ENCODE peak calls at places on chromosomes 16 and 17, in nine cellular contexts. N, H, Q, Z, F, P, T, V and M are unnamed samples.

GRCh38 chr17:8151641-8152111 is 528 bp downstream of the PER1 start:
- DNase-seq in N (peak; percentile 62), H (peak; percentile 95), Q (peak; percentile 93), Z (peak; percentile 92), F (no peak), P (peak; percentile 54), T (peak; percentile 90), V (peak; percentile 83), M (peak; percentile 95)

GRCh38 chr17:80845121-80845862 is 146.3 kb upstream of the CHMP6 start:
- DNase-seq in N (no peak), H (no peak), Q (no peak), Z (no peak), F (no peak), P (no peak), T (no peak), V (no peak), M (peak; percentile 64)

GRCh38 chr16:81008151-81008789 is 1.3 kb downstream of the CENPN start:
- DNase-seq in N (peak; percentile 9), H (no peak), Q (no peak), Z (peak; percentile 33), F (no peak), P (no peak), T (no peak), V (peak; percentile 1), M (no peak)

GRCh38 chr17:40490289-40490853 is 11.1 kb downstream of the TNS4 start:
- DNase-seq in N (no peak), H (peak; percentile 40), Q (peak; percentile 92), Z (no peak), F (no peak), P (peak; percentile 70), T (no peak), V (peak; percentile 81), M (no peak)

GRCh38 chr16:67932462-67932840 is 789 bp upstream of the CTRL start:
- DNase-seq in N (no peak), H (no peak), Q (no peak), Z (no peak), F (no peak), P (no peak), T (no peak), V (no peak), M (no peak)

GRCh38 chr16:12468552-12468951 is 335.1 kb downstream of the CPPED1 start:
- DNase-seq in N (no peak), H (no peak), Q (no peak), Z (no peak), F (peak; percentile 13), P (peak; percentile 80), T (no peak), V (no peak), M (no peak)

GRCh38 chr17:6679241-6679640 is 27.7 kb downstream of the C17orf100 start:
- DNase-seq in N (no peak), H (no peak), Q (no peak), Z (no peak), F (no peak), P (no peak), T (no peak), V (no peak), M (no peak)

GRCh38 chr17:69960755-69961154 is 114.3 kb upstream of the KCNJ16 start:
- DNase-seq in N (no peak), H (peak; percentile 40), Q (no peak), Z (peak; percentile 80), F (no peak), P (no peak), T (peak; percentile 62), V (no peak), M (peak; percentile 44)

GRCh38 chr16:74667215-74667765 is 613 bp upstream of the RFWD3 start:
- DNase-seq in N (peak; percentile 57), H (peak; percentile 13), Q (peak; percentile 57), Z (no peak), F (no peak), P (peak; percentile 80), T (peak; percentile 34), V (peak; percentile 17), M (peak; percentile 51)

GRCh38 chr16:561957-562938 is 2.1 kb downstream of the PRR35 start:
- DNase-seq in N (no peak), H (no peak), Q (no peak), Z (no peak), F (no peak), P (no peak), T (no peak), V (no peak), M (no peak)

GRCh38 chr16:26595199-26595598 is 471.5 kb upstream of the C16orf82 start:
- DNase-seq in N (no peak), H (no peak), Q (no peak), Z (no peak), F (no peak), P (no peak), T (no peak), V (no peak), M (no peak)

GRCh38 chr17:55089955-55090573 is 121.5 kb downstream of the STXBP4 start:
- DNase-seq in N (no peak), H (no peak), Q (peak; percentile 1), Z (no peak), F (no peak), P (peak; percentile 30), T (no peak), V (peak; percentile 31), M (no peak)

GRCh38 chr16:87705780-87706277 is 60.0 kb downstream of the KLHDC4 start:
- DNase-seq in N (no peak), H (no peak), Q (no peak), Z (no peak), F (no peak), P (no peak), T (peak; percentile 37), V (no peak), M (no peak)

GRCh38 chr17:80035937-80036714 is at the start of gene CCDC40:
- DNase-seq in N (peak; percentile 72), H (peak; percentile 85), Q (peak; percentile 95), Z (peak; percentile 85), F (no peak), P (peak; percentile 84), T (peak; percentile 87), V (peak; percentile 70), M (peak; percentile 93)

GRCh38 chr16:69711115-69711740 is 15.1 kb downstream of the NQO1 start:
- DNase-seq in N (no peak), H (no peak), Q (peak; percentile 89), Z (peak; percentile 55), F (no peak), P (no peak), T (peak; percentile 85), V (no peak), M (peak; percentile 55)

GRCh38 chr17:43772877-43773648 is 5.7 kb downstream of the DUSP3 start:
- DNase-seq in N (no peak), H (no peak), Q (no peak), Z (no peak), F (no peak), P (no peak), T (no peak), V (no peak), M (peak; percentile 86)

GRCh38 chr16:55222436-55222835 is 101.6 kb upstream of the IRX6 start:
- DNase-seq in N (no peak), H (no peak), Q (no peak), Z (no peak), F (no peak), P (no peak), T (no peak), V (no peak), M (no peak)

GRCh38 chr16:77273815-77274214 is 74.6 kb downstream of the SYCE1L start:
- DNase-seq in N (no peak), H (no peak), Q (no peak), Z (no peak), F (no peak), P (peak; percentile 44), T (no peak), V (peak; percentile 81), M (no peak)

GRCh38 chr17:55577687-55578086 is 66.4 kb upstream of the SMIM36 start:
- DNase-seq in N (no peak), H (no peak), Q (no peak), Z (no peak), F (no peak), P (no peak), T (no peak), V (no peak), M (peak; percentile 67)

GRCh38 chr16:57372372-57373116 is at the start of gene CX3CL1:
- DNase-seq in N (peak; percentile 55), H (peak; percentile 83), Q (peak; percentile 61), Z (peak; percentile 54), F (no peak), P (peak; percentile 81), T (peak; percentile 40), V (no peak), M (peak; percentile 80)

DNA sequence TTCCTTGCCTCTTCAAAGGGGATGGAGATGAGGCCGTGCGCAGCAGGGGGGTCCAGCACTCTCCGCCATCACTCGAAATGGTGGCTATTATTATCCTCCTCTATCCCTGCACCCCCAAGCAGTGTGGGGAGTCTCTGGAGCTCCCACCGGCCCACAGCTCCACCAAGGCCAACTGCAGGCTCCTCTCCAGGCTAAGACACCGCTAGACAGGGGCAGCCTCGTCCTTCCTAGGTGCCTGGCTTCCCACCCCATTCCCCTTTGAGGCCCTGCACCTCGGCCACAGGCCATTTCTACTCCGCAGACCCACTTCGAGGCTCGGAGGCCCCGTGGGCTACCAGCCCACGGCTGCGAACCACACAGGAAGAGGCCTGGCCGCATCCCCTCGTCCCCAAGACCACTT is 39.6 kb upstream of the PABPN1L start:
- DNase-seq in N (no peak), H (no peak), Q (no peak), Z (no peak), F (no peak), P (no peak), T (no peak), V (no peak), M (no peak)
- H3K4me1 ChIP-seq in N (no peaks in the 10 kb centered on the region), H (peaks cover 27% of the 10 kb centered on the region), Q (no peaks in the 10 kb centered on the region), Z (peaks cover 3% of the 10 kb centered on the region), F (peaks cover 7% of the 10 kb centered on the region), P (no peaks in the 10 kb centered on the region), T (no peaks in the 10 kb centered on the region), V (no peaks in the 10 kb centered on the region), M (no peaks in the 10 kb centered on the region)

GRCh38 chr17:49244839-49245238 is 14.3 kb upstream of the PHOSPHO1 start:
- DNase-seq in N (no peak), H (no peak), Q (no peak), Z (no peak), F (no peak), P (no peak), T (no peak), V (no peak), M (no peak)
- H3K27ac ChIP-seq in N (no peak overlapping the region), H (no peak overlapping the region), Q (no peak overlapping the region), Z (no peak overlapping the region), F (no peak overlapping the region), P (no peak overlapping the region), T (no peak overlapping the region), V (no peak overlapping the region), M (no peak overlapping the region)

GRCh38 chr17:29732209-29732608 is 109.5 kb upstream of the CORO6 start:
- DNase-seq in N (no peak), H (no peak), Q (no peak), Z (no peak), F (no peak), P (no peak), T (no peak), V (no peak), M (no peak)
- H3K4me1 ChIP-seq in N (peaks cover 25% of the 10 kb centered on the region), H (peaks cover 18% of the 10 kb centered on the region), Q (peaks cover 16% of the 10 kb centered on the region), Z (peaks cover 4% of the 10 kb centered on the region), F (no peaks in the 10 kb centered on the region), P (peaks cover 1% of the 10 kb centered on the region), T (no peaks in the 10 kb centered on the region), V (peaks cover 17% of the 10 kb centered on the region), M (no peaks in the 10 kb centered on the region)

DNA sequence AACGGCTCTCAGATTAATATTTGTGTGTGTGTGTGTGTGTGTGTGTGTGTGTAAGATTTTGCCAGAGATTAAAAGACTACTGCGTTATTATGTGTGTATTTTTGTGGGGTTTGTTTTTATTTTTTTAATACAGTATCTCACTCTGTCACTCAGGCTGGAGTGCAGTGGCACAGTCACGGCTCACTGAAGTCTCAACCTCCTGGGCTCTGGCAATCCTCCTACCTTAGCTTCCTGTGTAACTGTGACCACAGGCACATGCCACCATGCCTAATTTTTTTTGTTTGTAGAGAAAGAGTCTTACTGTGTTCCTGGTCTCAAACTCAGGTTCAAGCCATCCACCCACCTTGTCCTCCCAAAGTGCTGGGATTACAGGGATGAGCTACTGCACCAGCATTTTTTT is 87.2 kb downstream of the CYB561 start:
- DNase-seq in N (no peak), H (no peak), Q (no peak), Z (no peak), F (no peak), P (no peak), T (no peak), V (no peak), M (no peak)
- H3K27ac ChIP-seq in N (no peak overlapping the region), H (no peak overlapping the region), Q (peak overlapping the region; percentile 92), Z (no peak overlapping the region), F (no peak overlapping the region), P (no peak overlapping the region), T (no peak overlapping the region), V (no peak overlapping the region), M (no peak overlapping the region)